ENCODE peak calls at places on chromosomes 12 and 14, in nine cellular contexts. W, A, B, P, N, I, L, H and C are unnamed samples.

GRCh38 chr12:25903603-25904245 is 54.8 kb upstream of the RASSF8 start:
- DNase-seq in W (no peak), B (no peak), I (no peak), H (no peak), A (no peak), P (no peak), L (no peak), N (no peak), C (no peak)

GRCh38 chr12:14775652-14776020 is 27.6 kb downstream of the WBP11 start:
- DNase-seq in N (peak), A (no peak), L (no peak), B (no peak), H (no peak), P (no peak), W (peak), I (peak), C (peak)

GRCh38 chr12:24884911-24885310 is 64.0 kb downstream of the BCAT1 start:
- DNase-seq in H (no peak), P (no peak), W (no peak), N (no peak), I (no peak), L (no peak), A (no peak), B (no peak), C (no peak)

GRCh38 chr14:34064349-34064748 is 113.5 kb upstream of the EGLN3 start:
- DNase-seq in L (no peak), N (no peak), I (no peak), P (no peak), H (peak), A (no peak), B (no peak), W (peak), C (no peak)

GRCh38 chr12:80222261-80222660 is 122.9 kb downstream of the OTOGL start:
- DNase-seq in I (no peak), H (no peak), P (no peak), W (no peak), A (no peak), N (peak), B (no peak), L (no peak), C (no peak)

GRCh38 chr12:87931764-87932163 is 97.4 kb downstream of the C12orf50 start:
- DNase-seq in N (peak), W (no peak), B (no peak), H (no peak), P (no peak), I (no peak), L (no peak), A (no peak), C (no peak)

GRCh38 chr14:102620413-102620812 is 28.0 kb downstream of the RCOR1 start:
- DNase-seq in W (no peak), P (no peak), A (no peak), B (no peak), N (peak), L (no peak), H (peak), I (no peak), C (peak)

GRCh38 chr14:85531594-85532391 is 1.8 kb downstream of the FLRT2 start:
- DNase-seq in B (peak), P (no peak), A (peak), N (peak), W (peak), I (no peak), L (peak), H (no peak), C (peak)

GRCh38 chr12:188910-189621 is 24.9 kb downstream of the SLC6A12 start:
- DNase-seq in A (no peak), B (peak), I (no peak), N (peak), L (peak), H (no peak), P (peak), W (peak), C (peak)

GRCh38 chr14:69321601-69322330 is 61.8 kb downstream of the GALNT16 start:
- DNase-seq in B (no peak), H (no peak), I (no peak), L (peak), N (peak), W (no peak), A (no peak), P (no peak), C (no peak)

GRCh38 chr12:52217223-52217622 is 15.8 kb upstream of the KRT7 start:
- DNase-seq in A (no peak), I (peak), N (no peak), W (no peak), B (no peak), L (no peak), H (no peak), P (no peak), C (no peak)

GRCh38 chr14:26596722-26597030 is 1.2 kb downstream of the NOVA1 start:
- DNase-seq in A (no peak), I (no peak), B (no peak), H (no peak), N (no peak), P (no peak), W (no peak), L (peak), C (peak)

GRCh38 chr12:32444895-32445294 is 45.5 kb downstream of the FGD4 start:
- DNase-seq in I (peak), N (peak), W (peak), L (no peak), H (peak), B (no peak), A (no peak), P (no peak), C (peak)

GRCh38 chr12:77816196-77816595 is 14.5 kb upstream of the NAV3 start:
- DNase-seq in A (no peak), P (no peak), I (no peak), H (no peak), B (no peak), N (no peak), L (no peak), W (no peak), C (no peak)

GRCh38 chr12:113524495-113524894 is 52.8 kb upstream of the LHX5 start:
- DNase-seq in I (no peak), L (peak), B (no peak), N (no peak), H (no peak), A (no peak), P (no peak), W (no peak), C (no peak)